ENCODE peak calls at places on chromosomes 16 and 17, in nine cellular contexts. S is HTR-8/SVneo; M is HEK293T; O is cerebellar nuclear complex; U is head of caudate nucleus; W is left cardiac atrium; V is globus pallidus; L is T1000; X is CD8-positive, alpha-beta memory T cell. R is an unnamed sample.
A peak's percentile ranks its signal among the peaks of the same experiment; 100 is the strongest.

GRCh38 chr16:22188595-22189442 is 17.3 kb upstream of the EEF2K start:
- DNase-seq in S (peak; percentile 62), M (peak; percentile 65), O (no peak), U (peak; percentile 85), W (peak; percentile 67), V (peak; percentile 72), L (peak; percentile 66), X (peak; percentile 53), R (no peak)

GRCh38 chr17:40089085-40089895 is 11.1 kb downstream of the NR1D1 start:
- DNase-seq in S (no peak), M (no peak), O (no peak), U (no peak), W (no peak), V (no peak), L (no peak), X (no peak), R (no peak)

GRCh38 chr17:39099686-39100293 is 51.6 kb downstream of the PLXDC1 start:
- DNase-seq in S (no peak), M (no peak), O (no peak), U (no peak), W (peak; percentile 74), V (no peak), L (no peak), X (no peak), R (no peak)

GRCh38 chr17:1160591-1161041 is 19.2 kb downstream of the ABR start:
- DNase-seq in S (no peak), M (no peak), O (no peak), U (peak; percentile 94), W (no peak), V (no peak), L (no peak), X (no peak), R (no peak)

GRCh38 chr17:36942631-36943125 is 5.4 kb downstream of the LHX1 start:
- DNase-seq in S (no peak), M (no peak), O (no peak), U (no peak), W (no peak), V (no peak), L (no peak), X (no peak), R (no peak)

GRCh38 chr16:49158029-49158642 is 123.5 kb downstream of the CBLN1 start:
- DNase-seq in S (no peak), M (peak; percentile 41), O (no peak), U (no peak), W (no peak), V (no peak), L (no peak), X (no peak), R (peak; percentile 82)

GRCh38 chr16:12025926-12026325 is 49.4 kb downstream of the SNX29 start:
- DNase-seq in S (no peak), M (no peak), O (no peak), U (no peak), W (no peak), V (no peak), L (no peak), X (no peak), R (no peak)

GRCh38 chr16:58198022-58198683 is at the start of gene CSNK2A2:
- DNase-seq in S (peak; percentile 89), M (peak; percentile 93), O (no peak), U (peak; percentile 85), W (peak; percentile 82), V (peak; percentile 59), L (peak; percentile 18), X (peak; percentile 65), R (peak; percentile 48)

GRCh38 chr17:39763046-39763800 is 25.5 kb downstream of the GRB7 start:
- DNase-seq in S (no peak), M (no peak), O (no peak), U (no peak), W (no peak), V (no peak), L (no peak), X (no peak), R (no peak)

GRCh38 chr16:15502041-15502725 is 67.8 kb downstream of the BMERB1 start:
- DNase-seq in S (peak; percentile 88), M (peak; percentile 74), O (no peak), U (peak; percentile 83), W (peak; percentile 39), V (no peak), L (peak; percentile 74), X (no peak), R (no peak)

GRCh38 chr16:49453983-49454382 is 80.4 kb downstream of the C16orf78 start:
- DNase-seq in S (no peak), M (no peak), O (no peak), U (no peak), W (no peak), V (no peak), L (no peak), X (no peak), R (no peak)